ENCODE peak calls at places on chromosomes 16 and 17, in five cellular contexts. J is mesendoderm, P is IMR-90, Z is neuronal stem cell, U is H9. L is an unnamed sample.

GRCh38 chr16:10616744-10617640 is 36.6 kb upstream of the EMP2 start:
- DNase-seq in J (peak), P (peak), Z (no peak), U (peak), L (no peak)

GRCh38 chr16:30437511-30438046 is 7.7 kb upstream of the DCTPP1 start:
- DNase-seq in J (no peak), P (no peak), Z (no peak), U (no peak), L (no peak)

GRCh38 chr16:68910051-68910450 is 66.7 kb downstream of the TANGO6 start:
- DNase-seq in J (no peak), P (no peak), Z (peak), U (no peak), L (no peak)

GRCh38 chr17:44904001-44904984 is 5.0 kb upstream of the EFTUD2 start:
- DNase-seq in J (no peak), P (no peak), Z (no peak), U (no peak), L (no peak)

GRCh38 chr17:8153550-8153956 is 1.3 kb upstream of the PER1 start:
- DNase-seq in J (peak), P (peak), Z (no peak), U (peak), L (peak)

GRCh38 chr16:77888786-77889185 is 100.4 kb downstream of the VAT1L start:
- DNase-seq in J (no peak), P (peak), Z (no peak), U (no peak), L (no peak)

GRCh38 chr17:70892527-70892926 is 723.2 kb downstream of the KCNJ2 start:
- DNase-seq in J (no peak), P (no peak), Z (no peak), U (no peak), L (no peak)

GRCh38 chr17:7217113-7217987 is 2.3 kb downstream of the DLG4 start:
- DNase-seq in J (peak), P (peak), Z (no peak), U (peak), L (peak)

GRCh38 chr16:17161034-17161433 is 309.7 kb downstream of the XYLT1 start:
- DNase-seq in J (no peak), P (no peak), Z (peak), U (no peak), L (no peak)

GRCh38 chr17:45222273-45222993 is 748 bp downstream of the FMNL1 start:
- DNase-seq in J (peak), P (no peak), Z (no peak), U (peak), L (no peak)

GRCh38 chr17:44828919-44829557 is 1.0 kb downstream of the GJC1 start:
- DNase-seq in J (peak), P (no peak), Z (no peak), U (no peak), L (peak)

GRCh38 chr16:73956592-73957495 is 339.8 kb upstream of the PSMD7 start:
- DNase-seq in J (peak), P (peak), Z (peak), U (peak), L (peak)

GRCh38 chr17:79930077-79930785 is 91.0 kb upstream of the CBX4 start:
- DNase-seq in J (no peak), P (no peak), Z (peak), U (no peak), L (no peak)

GRCh38 chr17:79340771-79341528 is 266.3 kb downstream of the ENGASE start:
- DNase-seq in J (no peak), P (no peak), Z (no peak), U (no peak), L (no peak)

GRCh38 chr17:61489719-61490490 is 37.7 kb downstream of the TBX4 start:
- DNase-seq in J (no peak), P (no peak), Z (no peak), U (no peak), L (no peak)

GRCh38 chr16:48622456-48623303 is 12.7 kb upstream of the N4BP1 start:
- DNase-seq in J (no peak), P (no peak), Z (no peak), U (no peak), L (no peak)
- H4K8ac ChIP-seq in J (no peak), P (no peak), Z (peak), U (no peak), L (peak)

DNA sequence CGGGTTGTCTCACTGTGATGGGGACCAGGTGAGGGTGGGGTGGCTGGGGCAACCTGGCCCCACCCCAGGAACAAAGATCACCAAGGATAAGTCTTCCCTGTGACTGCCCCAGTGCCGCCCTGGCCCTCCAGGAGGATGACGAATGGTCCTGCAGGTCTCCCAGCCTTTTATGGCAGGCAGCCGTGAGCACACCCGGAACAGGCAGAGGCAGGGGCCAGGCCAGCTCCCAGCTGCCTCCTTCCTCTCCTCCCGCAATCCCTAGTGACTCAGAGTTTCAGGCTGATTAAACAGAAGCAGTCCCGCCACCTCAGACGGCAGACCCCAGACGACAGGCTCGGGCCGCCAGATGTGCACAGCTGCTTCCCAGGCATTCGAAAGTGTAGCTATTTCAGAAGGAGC is 13.3 kb downstream of the JUP start:
- DNase-seq in J (peak), P (peak), Z (no peak), U (peak), L (peak)
- H2BK5ac ChIP-seq in J (no peak), P (peak), Z (no peak), U (no peak), L (peak)

GRCh38 chr17:55795098-55795497 is 44.2 kb downstream of the PCTP start:
- DNase-seq in J (no peak), P (no peak), Z (no peak), U (no peak), L (no peak)
- H3K18ac ChIP-seq in J (no peak), P (no peak), Z (no peak), U (no peak), L (no peak)

GRCh38 chr17:35578195-35578928 is at the start of gene PEX12:
- DNase-seq in J (peak), P (peak), Z (peak), U (peak), L (peak)

GRCh38 chr17:35577826-35578194 is 561 bp downstream of the PEX12 start:
- DNase-seq in J (no peak), P (peak), Z (no peak), U (no peak), L (peak)

GRCh38 chr17:35575759-35576158 is 2.6 kb downstream of the PEX12 start:
- DNase-seq in J (no peak), P (no peak), Z (no peak), U (no peak), L (no peak)

GRCh38 chr17:35578929-35579448 is 618 bp upstream of the PEX12 start:
- DNase-seq in J (no peak), P (no peak), Z (no peak), U (no peak), L (peak)
- H4K8ac ChIP-seq in J (no peak), P (peak), Z (no peak), U (no peak), L (peak)

DNA sequence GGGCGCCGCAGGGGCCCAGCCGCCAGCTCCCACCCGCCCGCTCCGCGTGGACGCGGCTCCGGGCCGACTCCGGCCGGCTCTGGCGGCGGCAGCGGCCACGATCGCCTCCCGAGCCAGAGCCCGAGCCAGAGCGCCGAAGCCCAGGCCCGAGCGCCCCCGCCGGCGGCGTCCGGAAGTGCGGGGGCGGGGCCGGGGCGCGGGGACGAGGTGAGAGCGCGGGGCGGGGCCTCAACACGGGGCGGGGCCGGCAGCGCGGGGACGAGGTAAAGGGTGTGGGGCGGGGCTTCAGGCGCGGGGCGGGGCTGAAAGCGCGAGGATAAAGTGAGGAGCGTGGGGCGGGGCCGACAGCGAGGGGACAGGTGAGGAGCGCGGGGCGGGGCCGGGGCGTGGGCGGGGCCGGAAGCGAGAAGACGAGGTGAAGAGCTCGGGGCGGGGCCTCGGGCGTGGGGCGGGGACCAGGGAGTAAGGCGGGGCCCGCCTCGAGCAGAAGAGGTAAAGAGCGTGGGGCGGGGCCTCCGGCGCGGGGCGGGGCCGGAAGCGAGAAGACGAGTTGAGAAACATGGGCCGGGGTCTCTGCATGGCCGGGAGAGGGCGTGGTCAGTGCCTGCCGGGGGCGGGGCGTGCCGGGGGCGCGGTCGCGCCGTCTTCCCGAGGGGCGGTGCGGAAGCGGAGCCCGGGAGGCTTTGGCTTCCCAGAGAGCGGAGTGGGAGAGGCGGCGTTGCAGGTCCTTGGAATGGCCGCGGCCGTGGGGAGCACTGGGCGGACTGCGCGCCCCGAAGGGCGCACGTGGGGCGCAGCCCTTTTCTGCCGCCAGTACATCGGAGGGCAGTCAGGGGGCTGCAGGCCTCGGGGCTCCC is at the start of gene AXIN1:
- DNase-seq in J (peak), P (peak), Z (peak), U (peak), L (peak)
- H2BK5ac ChIP-seq in J (no peak), P (peak), Z (no peak), U (no peak), L (no peak)

DNA sequence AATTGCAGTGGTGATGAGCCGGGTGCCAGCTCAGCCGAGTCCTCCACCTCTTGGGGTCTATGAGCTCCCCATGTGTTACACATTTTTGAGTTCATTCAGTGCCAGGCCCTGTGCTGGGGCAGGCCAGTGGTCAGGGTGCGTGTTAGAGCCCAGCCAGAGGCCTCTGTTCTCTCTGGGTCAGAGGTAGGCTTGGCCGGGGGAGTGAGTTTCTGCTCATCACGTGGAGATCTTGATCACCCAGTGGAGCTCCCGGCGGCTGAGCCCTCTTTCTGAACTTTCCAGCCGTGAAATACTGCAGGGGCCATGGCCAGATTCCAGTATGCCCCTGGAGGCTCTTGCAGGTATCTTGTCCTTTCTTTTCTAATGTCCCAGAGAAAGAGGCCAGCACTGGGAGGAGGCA is 93.0 kb downstream of the RAP1GAP2 start:
- DNase-seq in J (no peak), P (no peak), Z (no peak), U (peak), L (no peak)
- H3K18ac ChIP-seq in J (no peak), P (no peak), Z (peak), U (no peak), L (no peak)

GRCh38 chr16:86555763-86556130 is 712 bp upstream of the MTHFSD start:
- DNase-seq in J (no peak), P (no peak), Z (no peak), U (no peak), L (no peak)
- H4K8ac ChIP-seq in J (no peak), P (peak), Z (no peak), U (no peak), L (peak)

GRCh38 chr16:27723711-27724490 is 174.0 kb downstream of the KATNIP start:
- DNase-seq in J (no peak), P (no peak), Z (no peak), U (no peak), L (no peak)
- H2BK5ac ChIP-seq in J (no peak), P (no peak), Z (no peak), U (no peak), L (no peak)